ENCODE peak calls at places on chromosomes 7 and 10, in nine cellular contexts. S, C, R, T, P, D, N, Y and U are unnamed samples.

GRCh38 chr10:61463035-61463909 is 10.1 kb upstream of the TMEM26 start:
- DNase-seq in Y (no peak), P (no peak), R (no peak), S (no peak), D (no peak), C (peak; percentile 76), T (no peak), N (peak; percentile 85), U (no peak)

GRCh38 chr10:100656479-100656878 is 88.9 kb upstream of the PAX2 start:
- DNase-seq in S (peak; percentile 48), R (peak; percentile 68), D (no peak), T (no peak), Y (no peak), P (no peak), C (peak; percentile 43), N (no peak), U (peak; percentile 41)

GRCh38 chr10:116742367-116743265 is at the start of gene HSPA12A:
- DNase-seq in Y (no peak), C (peak; percentile 96), R (peak; percentile 76), P (peak; percentile 74), T (peak; percentile 80), D (no peak), N (peak; percentile 89), S (peak; percentile 89), U (peak; percentile 78)

GRCh38 chr7:32074787-32075570 is 4.8 kb upstream of the PDE1C start:
- DNase-seq in R (no peak), C (no peak), P (no peak), T (no peak), D (no peak), N (no peak), S (no peak), Y (no peak), U (no peak)

GRCh38 chr10:35574924-35575352 is 30.2 kb upstream of the GJD4 start:
- DNase-seq in S (no peak), R (no peak), D (no peak), C (peak; percentile 86), Y (no peak), T (no peak), P (no peak), N (peak; percentile 98), U (no peak)

GRCh38 chr7:57775396-57776088 is 325.6 kb downstream of the ZNF716 start:
- DNase-seq in T (no peak), C (no peak), P (no peak), N (no peak), D (no peak), R (no peak), S (no peak), Y (no peak), U (no peak)

GRCh38 chr7:71290382-71290781 is 158.4 kb downstream of the GALNT17 start:
- DNase-seq in P (no peak), R (no peak), T (no peak), C (no peak), S (peak; percentile 17), D (no peak), Y (no peak), N (no peak), U (peak; percentile 7)

GRCh38 chr7:127107601-127108007 is 145.1 kb downstream of the GRM8 start:
- DNase-seq in R (peak; percentile 59), T (peak; percentile 38), Y (no peak), C (peak; percentile 54), S (peak; percentile 92), D (peak; percentile 73), N (peak; percentile 19), P (peak; percentile 31), U (peak; percentile 59)

GRCh38 chr10:115628616-115629015 is 535.5 kb downstream of the ATRNL1 start:
- DNase-seq in N (no peak), S (no peak), D (no peak), R (no peak), C (no peak), T (no peak), P (no peak), Y (no peak), U (no peak)

GRCh38 chr7:142188846-142189245 is 69.0 kb downstream of the PRSS58 start:
- DNase-seq in N (no peak), C (peak; percentile 27), D (no peak), S (no peak), Y (no peak), P (no peak), R (peak; percentile 16), T (no peak), U (no peak)

GRCh38 chr10:16907720-16908119 is 90.5 kb upstream of the RSU1 start:
- DNase-seq in Y (no peak), S (no peak), N (no peak), T (no peak), R (no peak), C (no peak), D (no peak), P (no peak), U (no peak)

GRCh38 chr10:16909271-16909767 is 92.1 kb upstream of the RSU1 start:
- DNase-seq in P (no peak), N (peak; percentile 33), R (no peak), D (no peak), S (no peak), T (no peak), Y (no peak), C (peak; percentile 73), U (no peak)

GRCh38 chr10:16913266-16913665 is 96.0 kb upstream of the RSU1 start:
- DNase-seq in C (no peak), Y (no peak), T (no peak), N (no peak), D (no peak), S (no peak), R (no peak), P (no peak), U (no peak)

GRCh38 chr10:16910795-16911164 is 93.6 kb upstream of the RSU1 start:
- DNase-seq in D (no peak), N (no peak), S (no peak), Y (no peak), C (no peak), T (no peak), R (no peak), P (no peak), U (no peak)

GRCh38 chr10:16909961-16910794 is 93.0 kb upstream of the RSU1 start:
- DNase-seq in P (no peak), C (peak; percentile 61), N (peak; percentile 48), S (no peak), D (no peak), T (no peak), R (no peak), Y (no peak), U (no peak)
- H3K27ac ChIP-seq in P (no peak overlapping the region), C (peak overlapping the region; percentile 28), N (no peak overlapping the region), S (no peak overlapping the region), D (no peak overlapping the region), T (no peak overlapping the region), R (no peak overlapping the region), Y (no peak overlapping the region), U (no peak overlapping the region)

DNA sequence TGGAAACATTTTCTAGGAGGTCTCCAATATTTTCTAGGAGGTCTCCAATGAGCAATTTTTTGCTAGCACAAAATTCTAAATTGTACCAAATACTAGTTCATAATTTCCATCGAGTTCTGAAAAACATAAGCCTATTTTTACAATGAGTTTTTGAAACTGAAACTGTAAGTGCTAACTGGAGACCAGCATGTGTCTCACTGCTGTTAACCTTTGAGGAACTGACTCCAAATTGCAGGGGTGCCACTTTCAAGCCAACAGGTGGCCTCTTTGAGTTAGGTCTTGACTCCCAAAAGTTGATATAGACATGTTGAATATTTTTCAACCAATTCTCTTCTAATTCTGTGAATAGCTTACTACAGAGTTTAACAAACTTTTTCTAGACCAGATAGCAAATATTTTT is 58.8 kb downstream of the CAV1 start:
- DNase-seq in D (no peak), S (no peak), T (no peak), Y (no peak), N (no peak), R (no peak), P (no peak), C (peak; percentile 47), U (no peak)
- H3K27ac ChIP-seq in D (no peak overlapping the region), S (no peak overlapping the region), T (peak overlapping the region; percentile 35), Y (peak overlapping the region; percentile 69), N (peak overlapping the region; percentile 76), R (no peak overlapping the region), P (peak overlapping the region; percentile 45), C (peak overlapping the region; percentile 98), U (no peak overlapping the region)

GRCh38 chr10:89875557-89875956 is 174.2 kb downstream of the KIF20B start:
- DNase-seq in D (no peak), T (no peak), R (no peak), P (no peak), N (no peak), C (no peak), S (no peak), Y (no peak), U (no peak)

DNA sequence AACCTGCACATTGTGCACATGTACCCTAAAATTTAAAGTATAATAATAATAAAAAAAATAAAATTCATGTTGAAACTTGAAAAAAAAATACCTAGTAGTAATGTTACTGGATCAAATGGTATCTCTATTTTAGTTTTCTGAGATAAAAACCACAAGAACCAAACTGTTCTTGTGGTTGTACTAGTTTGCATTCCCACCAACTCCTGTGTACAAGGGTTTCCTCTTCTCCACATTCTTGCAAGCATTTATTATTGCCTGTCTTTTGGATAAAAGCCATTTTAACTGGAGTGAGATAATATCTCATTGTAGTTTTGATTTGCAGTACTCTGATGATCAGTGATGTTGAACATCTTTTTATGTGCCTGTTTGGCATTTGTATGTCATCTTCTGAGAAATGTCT is 177.7 kb downstream of the KIF20B start:
- DNase-seq in D (no peak), T (no peak), N (no peak), Y (no peak), S (no peak), R (peak; percentile 37), C (no peak), P (no peak), U (no peak)
- H3K27ac ChIP-seq in D (no peak overlapping the region), T (no peak overlapping the region), N (no peak overlapping the region), Y (no peak overlapping the region), S (no peak overlapping the region), R (no peak overlapping the region), C (no peak overlapping the region), P (no peak overlapping the region), U (no peak overlapping the region)

GRCh38 chr10:124003481-124004371 is 89.7 kb downstream of the CHST15 start:
- DNase-seq in C (no peak), Y (no peak), P (no peak), D (no peak), N (no peak), R (no peak), S (no peak), T (no peak), U (no peak)

GRCh38 chr10:124006526-124006925 is 86.9 kb downstream of the CHST15 start:
- DNase-seq in C (no peak), R (no peak), Y (no peak), P (no peak), T (peak; percentile 2), S (no peak), N (no peak), D (no peak), U (no peak)

GRCh38 chr10:124004372-124004928 is 88.9 kb downstream of the CHST15 start:
- DNase-seq in C (no peak), R (no peak), T (no peak), P (no peak), Y (no peak), S (no peak), N (no peak), D (no peak), U (no peak)

GRCh38 chr10:124005991-124006392 is 87.4 kb downstream of the CHST15 start:
- DNase-seq in S (no peak), D (no peak), T (peak; percentile 10), P (no peak), N (no peak), Y (no peak), R (no peak), C (peak; percentile 40), U (peak; percentile 3)

DNA sequence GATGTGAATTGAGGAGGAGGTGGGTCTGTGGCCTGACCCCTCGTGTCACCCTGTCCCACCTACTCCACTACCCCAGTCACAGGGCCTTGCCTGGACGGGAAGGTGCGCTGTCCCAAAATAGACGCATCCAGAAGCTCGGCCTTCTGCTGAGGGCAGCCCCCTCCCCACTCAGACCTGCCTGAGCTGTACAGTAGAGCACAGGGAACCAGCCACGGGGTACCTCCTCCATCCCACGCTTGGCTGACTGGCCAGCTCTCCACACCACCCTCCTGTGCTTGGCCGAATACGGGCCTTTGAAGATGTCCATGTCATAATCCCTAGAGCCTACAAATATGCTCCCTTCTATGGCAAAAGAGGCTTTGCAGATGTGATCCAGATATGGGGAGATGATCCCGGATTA is 88.3 kb downstream of the CHST15 start:
- DNase-seq in N (no peak), T (no peak), S (no peak), C (no peak), R (no peak), Y (no peak), P (no peak), D (no peak), U (peak; percentile 4)
- H3K27ac ChIP-seq in N (no peak overlapping the region), T (peak overlapping the region; percentile 73), S (no peak overlapping the region), C (no peak overlapping the region), R (no peak overlapping the region), Y (no peak overlapping the region), P (no peak overlapping the region), D (no peak overlapping the region), U (no peak overlapping the region)